ENCODE peak calls at places on chromosomes 5 and 9, in eight cellular contexts. D is WTC11, Y is cardiac fibroblast, K is HuH-7.5, V is stomach, W is HT1080, F is T-helper 1 cell, U is NCI-H2081. E is an unnamed sample.

GRCh38 chr5:61821561-61821960 is 484.4 kb upstream of the KIF2A start:
- DNase-seq in D (no peak), Y (no peak), K (no peak), V (no peak), W (no peak), F (no peak), U (no peak), E (no peak)

GRCh38 chr9:24500761-24501160 is 44.9 kb downstream of the IZUMO3 start:
- DNase-seq in D (no peak), Y (no peak), K (no peak), V (no peak), W (no peak), F (no peak), U (no peak), E (no peak)

GRCh38 chr5:54477941-54478478 is 22.5 kb downstream of the HSPB3 start:
- DNase-seq in D (no peak), Y (no peak), K (no peak), V (no peak), W (no peak), F (no peak), U (no peak), E (no peak)

GRCh38 chr5:79956173-79956670 is 34.8 kb downstream of the MTX3 start:
- DNase-seq in D (no peak), Y (peak; percentile 20), K (no peak), V (no peak), W (peak; percentile 90), F (no peak), U (no peak), E (peak; percentile 17)

GRCh38 chr9:108207611-108208051 is 648.2 kb downstream of the ACTL7B start:
- DNase-seq in D (no peak), Y (peak; percentile 15), K (no peak), V (no peak), W (no peak), F (no peak), U (peak; percentile 24), E (no peak)

GRCh38 chr9:86854898-86855523 is 92.3 kb downstream of the GAS1 start:
- DNase-seq in D (peak; percentile 74), Y (peak; percentile 95), K (peak; percentile 10), V (no peak), W (peak; percentile 73), F (no peak), U (no peak), E (peak; percentile 76)

GRCh38 chr5:148541054-148541835 is 113.1 kb downstream of the HTR4 start:
- DNase-seq in D (no peak), Y (no peak), K (no peak), V (no peak), W (no peak), F (no peak), U (no peak), E (no peak)

GRCh38 chr9:2427016-2427891 is 194.3 kb upstream of the VLDLR start:
- DNase-seq in D (no peak), Y (no peak), K (no peak), V (peak; percentile 70), W (peak; percentile 27), F (no peak), U (peak; percentile 73), E (no peak)

GRCh38 chr5:98292496-98292895 is 481.0 kb upstream of the RGMB start:
- DNase-seq in D (no peak), Y (no peak), K (no peak), V (no peak), W (peak; percentile 23), F (no peak), U (no peak), E (no peak)

GRCh38 chr5:133817456-133817855 is 151.0 kb downstream of the C5orf15 start:
- DNase-seq in D (no peak), Y (no peak), K (no peak), V (no peak), W (no peak), F (no peak), U (no peak), E (no peak)

GRCh38 chr9:68614121-68614520 is 73.4 kb upstream of the TMEM252 start:
- DNase-seq in D (no peak), Y (no peak), K (no peak), V (no peak), W (no peak), F (no peak), U (no peak), E (no peak)

GRCh38 chr5:179699640-179700298 is 1.0 kb downstream of the CANX start:
- DNase-seq in D (no peak), Y (peak; percentile 40), K (peak; percentile 44), V (no peak), W (peak; percentile 29), F (no peak), U (peak; percentile 37), E (peak; percentile 40)

GRCh38 chr5:158701406-158702177 is 398.1 kb downstream of the EBF1 start:
- DNase-seq in D (no peak), Y (peak; percentile 68), K (no peak), V (no peak), W (peak; percentile 88), F (no peak), U (no peak), E (peak; percentile 55)

GRCh38 chr5:53368966-53369605 is 111.3 kb upstream of the FST start:
- DNase-seq in D (no peak), Y (peak; percentile 28), K (no peak), V (no peak), W (no peak), F (no peak), U (no peak), E (no peak)

GRCh38 chr5:75021800-75022199 is 30.6 kb downstream of the GCNT4 start:
- DNase-seq in D (no peak), Y (no peak), K (no peak), V (no peak), W (no peak), F (no peak), U (no peak), E (no peak)

GRCh38 chr5:158543539-158544387 is 556.0 kb downstream of the EBF1 start:
- DNase-seq in D (no peak), Y (no peak), K (no peak), V (no peak), W (peak; percentile 20), F (no peak), U (no peak), E (peak; percentile 10)

GRCh38 chr9:31821583-31821982 is 562.9 kb upstream of the ACO1 start:
- DNase-seq in D (no peak), Y (no peak), K (no peak), V (no peak), W (no peak), F (no peak), U (no peak), E (no peak)

GRCh38 chr5:40733439-40733838 is 22.3 kb downstream of the TTC33 start:
- DNase-seq in D (no peak), Y (no peak), K (no peak), V (no peak), W (no peak), F (no peak), U (no peak), E (no peak)

GRCh38 chr9:108182950-108183381 is 672.8 kb downstream of the ACTL7B start:
- DNase-seq in D (no peak), Y (peak; percentile 14), K (no peak), V (no peak), W (peak; percentile 69), F (no peak), U (no peak), E (no peak)